ENCODE peak calls at places on chromosomes 11 and 22, in seven cellular contexts. S is HCT116, D is SK-N-SH, Y is K562, N is HepG2, T is H1, O is GM12878. L is an unnamed sample.
A peak's percentile ranks its signal among the peaks of the same experiment; 100 is the strongest.

GRCh38 chr11:93908689-93909088 is 58.3 kb upstream of the VSTM5 start:
- DNase-seq in T (no peak), D (no peak), Y (no peak), S (no peak), O (no peak), N (no peak), L (peak; percentile 53)

GRCh38 chr11:110762596-110762995 is 50.4 kb upstream of the ARHGAP20 start:
- DNase-seq in N (no peak), T (no peak), O (no peak), D (no peak), S (no peak), Y (no peak), L (no peak)

GRCh38 chr11:49995559-49995958 is 13.2 kb upstream of the OR4C12 start:
- DNase-seq in S (peak; percentile 46), O (no peak), T (peak; percentile 71), Y (peak; percentile 84), D (peak; percentile 18), N (peak; percentile 73), L (no peak)

GRCh38 chr11:24400059-24400665 is 96.7 kb upstream of the LUZP2 start:
- DNase-seq in S (no peak), Y (no peak), O (no peak), T (no peak), N (no peak), D (no peak), L (no peak)

GRCh38 chr11:76667856-76668255 is 2.7 kb downstream of the LRRC32 start:
- DNase-seq in O (no peak), S (no peak), N (no peak), D (no peak), Y (no peak), T (no peak), L (no peak)

GRCh38 chr11:78427615-78428272 is 10.1 kb upstream of the GAB2 start:
- DNase-seq in N (no peak), Y (no peak), D (no peak), S (no peak), T (no peak), O (no peak), L (no peak)

GRCh38 chr11:19498986-19499669 is 213.5 kb upstream of the NAV2 start:
- DNase-seq in O (no peak), Y (no peak), N (no peak), T (no peak), S (no peak), D (no peak), L (no peak)

GRCh38 chr22:48653306-48653705 is 1174.4 kb downstream of the BRD1 start:
- DNase-seq in Y (no peak), S (no peak), D (no peak), O (no peak), T (no peak), N (no peak), L (no peak)

GRCh38 chr22:19177164-19178064 is 1.1 kb downstream of the SLC25A1 start:
- DNase-seq in T (no peak), Y (peak; percentile 45), O (no peak), N (no peak), D (no peak), S (no peak), L (no peak)

GRCh38 chr22:31676700-31677099 is 14.7 kb upstream of the PISD start:
- DNase-seq in D (peak; percentile 94), T (peak; percentile 94), S (peak; percentile 92), N (no peak), Y (no peak), O (peak; percentile 66), L (peak; percentile 21)

GRCh38 chr11:13283636-13284035 is 6.0 kb downstream of the BMAL1 start:
- DNase-seq in D (no peak), S (no peak), Y (no peak), T (peak; percentile 62), N (no peak), O (no peak), L (no peak)

GRCh38 chr11:72828081-72828567 is 13.9 kb downstream of the ATG16L2 start:
- DNase-seq in D (no peak), S (no peak), Y (no peak), N (no peak), T (no peak), O (no peak), L (no peak)

GRCh38 chr11:77517753-77518152 is 43.9 kb upstream of the PAK1 start:
- DNase-seq in T (no peak), N (no peak), S (no peak), D (no peak), O (no peak), Y (no peak), L (no peak)

GRCh38 chr11:125564357-125564756 is 4.9 kb upstream of the EI24 start:
- DNase-seq in D (no peak), N (peak; percentile 28), O (no peak), Y (no peak), S (no peak), T (no peak), L (peak; percentile 65)

GRCh38 chr11:76624515-76625379 is 45.8 kb downstream of the LRRC32 start:
- DNase-seq in D (peak; percentile 49), N (no peak), O (no peak), S (no peak), T (no peak), Y (peak; percentile 40), L (no peak)

GRCh38 chr22:32444068-32444467 is 20.2 kb downstream of the BPIFC start:
- DNase-seq in Y (peak; percentile 44), O (no peak), T (no peak), S (peak; percentile 34), D (peak; percentile 17), N (peak; percentile 37), L (peak; percentile 28)

GRCh38 chr22:44672632-44673031 is 29.4 kb upstream of the PRR5 start:
- DNase-seq in N (no peak), T (no peak), Y (no peak), D (no peak), O (no peak), S (no peak), L (no peak)

GRCh38 chr22:44676441-44677298 is 25.3 kb upstream of the PRR5 start:
- DNase-seq in T (no peak), N (peak; percentile 89), S (no peak), D (peak; percentile 65), O (no peak), Y (peak; percentile 94), L (no peak)

GRCh38 chr22:44671742-44672141 is 30.3 kb upstream of the PRR5 start:
- DNase-seq in N (peak; percentile 77), T (no peak), D (no peak), S (no peak), O (no peak), Y (peak; percentile 34), L (peak; percentile 35)

GRCh38 chr22:44670220-44670983 is 31.6 kb upstream of the PRR5 start:
- DNase-seq in N (no peak), T (no peak), Y (no peak), O (no peak), D (no peak), S (no peak), L (no peak)

GRCh38 chr22:44673406-44673805 is 28.6 kb upstream of the PRR5 start:
- DNase-seq in T (no peak), D (no peak), S (no peak), N (no peak), Y (no peak), O (no peak), L (no peak)
- TF ChIP-seq JUND in T (no peak), D (no peak), S (no peak), N (no peak), Y (no peak), O (no peak), L (no peak)

GRCh38 chr22:28044546-28045173 is 125.6 kb upstream of the PITPNB start:
- DNase-seq in O (peak; percentile 7), N (no peak), S (no peak), T (no peak), D (no peak), Y (no peak), L (no peak)

GRCh38 chr22:28047740-28048139 is 128.7 kb upstream of the PITPNB start:
- DNase-seq in Y (no peak), D (no peak), O (no peak), T (no peak), S (no peak), N (no peak), L (no peak)

GRCh38 chr22:28048529-28048928 is 129.5 kb upstream of the PITPNB start:
- DNase-seq in O (no peak), T (no peak), D (no peak), N (no peak), Y (no peak), S (no peak), L (no peak)

DNA sequence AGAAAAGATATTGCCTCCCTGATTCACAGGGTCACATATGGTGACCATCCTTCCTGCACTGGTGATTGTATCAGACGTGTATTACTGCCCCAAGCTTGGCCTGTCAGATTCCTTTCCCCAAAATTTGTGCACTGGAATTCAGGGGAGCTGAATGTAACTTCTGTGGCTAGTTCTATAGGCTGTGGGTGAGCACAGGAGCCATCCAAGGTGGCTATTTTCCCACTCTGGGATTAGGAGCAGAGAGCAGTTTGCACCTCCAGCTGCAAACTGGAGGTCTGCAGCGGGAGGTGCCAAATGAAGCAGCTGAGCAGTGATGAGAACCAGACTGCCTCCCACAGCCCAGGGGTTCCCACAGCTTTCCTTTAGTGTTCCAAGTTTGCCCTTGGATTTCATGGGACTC is 124.2 kb upstream of the PITPNB start:
- DNase-seq in D (peak; percentile 52), O (no peak), T (no peak), S (no peak), N (no peak), Y (no peak), L (no peak)
- TF ChIP-seq JUND in D (no peak), O (no peak), T (no peak), S (no peak), N (no peak), Y (no peak), L (no peak)

DNA sequence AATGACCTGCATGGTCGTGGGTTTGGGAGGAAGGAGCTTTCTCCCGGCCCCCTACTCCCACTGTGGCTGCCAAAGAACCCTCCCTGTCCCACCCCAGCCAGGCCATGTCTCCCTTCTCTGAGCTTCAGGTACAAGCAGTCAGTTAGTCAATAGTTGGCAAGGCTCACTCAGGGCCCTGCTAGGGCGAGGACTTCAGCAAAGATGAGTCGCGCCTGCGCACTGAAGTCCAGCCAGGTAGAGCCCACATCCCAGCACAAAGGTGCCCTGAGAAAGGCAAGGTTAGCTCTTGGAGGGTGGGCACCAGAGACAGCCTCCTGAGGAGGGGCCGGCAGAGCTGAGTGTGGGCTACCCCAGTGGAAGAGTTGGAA is 11.1 kb downstream of the C11orf86 start:
- DNase-seq in D (no peak), T (no peak), Y (no peak), O (no peak), N (no peak), S (no peak), L (no peak)
- TF ChIP-seq JUND in D (no peak), T (no peak), Y (no peak), O (no peak), N (no peak), S (no peak), L (no peak)

GRCh38 chr11:57322881-57323467 is 1.8 kb downstream of the TNKS1BP1 start:
- DNase-seq in T (no peak), S (no peak), Y (no peak), D (no peak), N (no peak), O (no peak), L (peak; percentile 52)

GRCh38 chr11:57324886-57325734 is at the start of gene TNKS1BP1:
- DNase-seq in D (peak; percentile 94), O (peak; percentile 56), S (peak; percentile 86), N (peak; percentile 91), Y (peak; percentile 96), T (peak; percentile 95), L (peak; percentile 97)

GRCh38 chr11:57325735-57326048 is 940 bp upstream of the TNKS1BP1 start:
- DNase-seq in T (no peak), N (no peak), O (no peak), D (peak; percentile 51), Y (no peak), S (no peak), L (peak; percentile 41)

GRCh38 chr11:57323503-57324153 is 1.1 kb downstream of the TNKS1BP1 start:
- DNase-seq in T (no peak), O (no peak), S (no peak), N (no peak), Y (no peak), D (no peak), L (peak; percentile 67)

GRCh38 chr11:57324154-57324885 is 432 bp downstream of the TNKS1BP1 start:
- DNase-seq in O (no peak), T (peak; percentile 83), N (no peak), Y (peak; percentile 55), D (peak; percentile 94), S (no peak), L (peak; percentile 57)
- TF ChIP-seq JUND in O (no peak), T (no peak), N (no peak), Y (no peak), D (no peak), S (no peak), L (no peak)

L was measured in T47D.